ENCODE peak calls at places on chromosomes 5 and 9, in five cellular contexts. One of them, this sample, is unnamed.

GRCh38 chr9:124267271-124267807 is 9.6 kb downstream of the NEK6 start:
- DNase-seq in GM12878: no peak
- DNase-seq in SK-N-SH: no peak
- DNase-seq in HepG2: no peak
- DNase-seq in H1: no peak
- DNase-seq in this sample: peak

GRCh38 chr5:77282337-77283027 is 72.0 kb downstream of the PDE8B start:
- DNase-seq in GM12878: no peak
- DNase-seq in SK-N-SH: peak
- DNase-seq in HepG2: no peak
- DNase-seq in H1: no peak
- DNase-seq in this sample: peak

GRCh38 chr9:95907794-95908193 is 32.3 kb downstream of the ERCC6L2 start:
- DNase-seq in GM12878: no peak
- DNase-seq in SK-N-SH: no peak
- DNase-seq in HepG2: no peak
- DNase-seq in H1: no peak
- DNase-seq in this sample: no peak

GRCh38 chr9:104232781-104233341 is 138.8 kb downstream of the SMC2 start:
- DNase-seq in GM12878: no peak
- DNase-seq in SK-N-SH: no peak
- DNase-seq in HepG2: no peak
- DNase-seq in H1: no peak
- DNase-seq in this sample: no peak

GRCh38 chr5:81789033-81789432 is 38.1 kb upstream of the SSBP2 start:
- DNase-seq in GM12878: no peak
- DNase-seq in SK-N-SH: no peak
- DNase-seq in HepG2: no peak
- DNase-seq in H1: no peak
- DNase-seq in this sample: no peak

GRCh38 chr5:168215646-168216045 is 75.8 kb upstream of the WWC1 start:
- DNase-seq in GM12878: no peak
- DNase-seq in SK-N-SH: no peak
- DNase-seq in HepG2: no peak
- DNase-seq in H1: no peak
- DNase-seq in this sample: no peak

GRCh38 chr5:39518516-39518915 is 93.7 kb upstream of the DAB2 start:
- DNase-seq in GM12878: no peak
- DNase-seq in SK-N-SH: no peak
- DNase-seq in HepG2: no peak
- DNase-seq in H1: no peak
- DNase-seq in this sample: peak

GRCh38 chr5:56711191-56711590 is 104.2 kb upstream of the MAP3K1 start:
- DNase-seq in GM12878: no peak
- DNase-seq in SK-N-SH: no peak
- DNase-seq in HepG2: no peak
- DNase-seq in H1: no peak
- DNase-seq in this sample: no peak

GRCh38 chr9:129327552-129328283 is 149.7 kb upstream of the IER5L start:
- DNase-seq in GM12878: no peak
- DNase-seq in SK-N-SH: no peak
- DNase-seq in HepG2: no peak
- DNase-seq in H1: no peak
- DNase-seq in this sample: no peak

GRCh38 chr5:65871182-65871581 is 55.2 kb upstream of the ERBIN start:
- DNase-seq in GM12878: no peak
- DNase-seq in SK-N-SH: no peak
- DNase-seq in HepG2: no peak
- DNase-seq in H1: no peak
- DNase-seq in this sample: peak

GRCh38 chr5:131679911-131680310 is 44.9 kb upstream of the RAPGEF6 start:
- DNase-seq in GM12878: no peak
- DNase-seq in SK-N-SH: peak
- DNase-seq in HepG2: no peak
- DNase-seq in H1: no peak
- DNase-seq in this sample: no peak

GRCh38 chr5:51468196-51468595 is 84.9 kb downstream of the ISL1 start:
- DNase-seq in GM12878: no peak
- DNase-seq in SK-N-SH: no peak
- DNase-seq in HepG2: no peak
- DNase-seq in H1: no peak
- DNase-seq in this sample: no peak

GRCh38 chr5:135304352-135305221 is 94.4 kb downstream of the MACROH2A1 start:
- DNase-seq in GM12878: no peak
- DNase-seq in SK-N-SH: no peak
- DNase-seq in HepG2: peak
- DNase-seq in H1: no peak
- DNase-seq in this sample: no peak

GRCh38 chr9:73269430-73270101 is 117.9 kb downstream of the ANXA1 start:
- DNase-seq in GM12878: no peak
- DNase-seq in SK-N-SH: peak
- DNase-seq in HepG2: peak
- DNase-seq in H1: no peak
- DNase-seq in this sample: peak

GRCh38 chr9:124068248-124068647 is 56.7 kb downstream of the LHX2 start:
- DNase-seq in GM12878: no peak
- DNase-seq in SK-N-SH: no peak
- DNase-seq in HepG2: no peak
- DNase-seq in H1: no peak
- DNase-seq in this sample: no peak

GRCh38 chr9:72592501-72593403 is 71.3 kb downstream of the TMC1 start:
- DNase-seq in GM12878: peak
- DNase-seq in SK-N-SH: peak
- DNase-seq in HepG2: peak
- DNase-seq in H1: peak
- DNase-seq in this sample: peak

GRCh38 chr9:129968690-129969485 is 74.1 kb downstream of the FNBP1 start:
- DNase-seq in GM12878: no peak
- DNase-seq in SK-N-SH: no peak
- DNase-seq in HepG2: no peak
- DNase-seq in H1: no peak
- DNase-seq in this sample: peak

GRCh38 chr9:133864011-133864410 is 125.9 kb upstream of the SARDH start:
- DNase-seq in GM12878: no peak
- DNase-seq in SK-N-SH: no peak
- DNase-seq in HepG2: no peak
- DNase-seq in H1: no peak
- DNase-seq in this sample: no peak

GRCh38 chr5:141392429-141393198 is at the start of gene PCDHGA8:
- DNase-seq in GM12878: no peak
- DNase-seq in SK-N-SH: no peak
- DNase-seq in HepG2: no peak
- DNase-seq in H1: no peak
- DNase-seq in this sample: no peak

GRCh38 chr5:35061216-35061615 is 13.5 kb upstream of the AGXT2 start:
- DNase-seq in GM12878: no peak
- DNase-seq in SK-N-SH: no peak
- DNase-seq in HepG2: no peak
- DNase-seq in H1: no peak
- DNase-seq in this sample: no peak

GRCh38 chr5:33311893-33312292 is 128.9 kb upstream of the TARS1 start:
- DNase-seq in GM12878: no peak
- DNase-seq in SK-N-SH: no peak
- DNase-seq in HepG2: no peak
- DNase-seq in H1: no peak
- DNase-seq in this sample: no peak

GRCh38 chr5:169873642-169874041 is 106.7 kb downstream of the INSYN2B start:
- DNase-seq in GM12878: no peak
- DNase-seq in SK-N-SH: no peak
- DNase-seq in HepG2: no peak
- DNase-seq in H1: no peak
- DNase-seq in this sample: no peak

GRCh38 chr9:32395483-32396216 is 11.2 kb downstream of the ACO1 start:
- DNase-seq in GM12878: no peak
- DNase-seq in SK-N-SH: peak
- DNase-seq in HepG2: no peak
- DNase-seq in H1: no peak
- DNase-seq in this sample: peak

GRCh38 chr9:32389365-32389764 is 4.9 kb downstream of the ACO1 start:
- DNase-seq in GM12878: no peak
- DNase-seq in SK-N-SH: no peak
- DNase-seq in HepG2: no peak
- DNase-seq in H1: no peak
- DNase-seq in this sample: no peak

GRCh38 chr9:32399110-32399815 is 14.8 kb downstream of the ACO1 start:
- DNase-seq in GM12878: no peak
- DNase-seq in SK-N-SH: no peak
- DNase-seq in HepG2: no peak
- DNase-seq in H1: no peak
- DNase-seq in this sample: no peak

GRCh38 chr9:32398207-32398606 is 13.8 kb downstream of the ACO1 start:
- DNase-seq in GM12878: no peak
- DNase-seq in SK-N-SH: no peak
- DNase-seq in HepG2: no peak
- DNase-seq in H1: no peak
- DNase-seq in this sample: no peak

GRCh38 chr9:32394381-32395049 is 10.1 kb downstream of the ACO1 start:
- DNase-seq in GM12878: no peak
- DNase-seq in SK-N-SH: no peak
- DNase-seq in HepG2: no peak
- DNase-seq in H1: no peak
- DNase-seq in this sample: no peak
- TF ChIP-seq CHD2 in GM12878: no peak
- TF ChIP-seq CHD2 in SK-N-SH: no peak
- TF ChIP-seq CHD2 in HepG2: no peak
- TF ChIP-seq CHD2 in H1: no peak
- TF ChIP-seq CHD2 in this sample: no peak

GRCh38 chr5:27026059-27026458 is 12.3 kb downstream of the CDH9 start:
- DNase-seq in GM12878: no peak
- DNase-seq in SK-N-SH: no peak
- DNase-seq in HepG2: no peak
- DNase-seq in H1: no peak
- DNase-seq in this sample: no peak

GRCh38 chr5:27015758-27016157 is 22.6 kb downstream of the CDH9 start:
- DNase-seq in GM12878: no peak
- DNase-seq in SK-N-SH: no peak
- DNase-seq in HepG2: no peak
- DNase-seq in H1: no peak
- DNase-seq in this sample: no peak

GRCh38 chr5:27026791-27027190 is 11.6 kb downstream of the CDH9 start:
- DNase-seq in GM12878: no peak
- DNase-seq in SK-N-SH: no peak
- DNase-seq in HepG2: no peak
- DNase-seq in H1: no peak
- DNase-seq in this sample: no peak

DNA sequence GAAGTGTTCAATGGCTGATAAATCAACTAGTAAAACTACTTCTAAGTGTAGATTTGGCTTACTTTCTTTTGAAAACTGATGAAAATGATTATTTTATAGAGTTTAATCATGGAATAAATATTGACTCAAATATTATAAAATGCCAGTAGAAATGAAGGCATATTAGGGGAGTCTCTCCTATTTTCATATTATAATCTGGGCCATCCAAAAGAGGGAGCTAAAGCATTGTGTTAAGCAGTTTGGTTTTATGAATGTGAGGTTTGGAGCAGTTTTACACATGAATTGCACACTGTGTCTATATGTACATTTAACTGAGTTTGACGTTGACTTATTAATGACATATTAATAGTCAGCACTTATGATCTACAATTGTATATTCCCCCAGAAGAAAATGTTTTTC is 17.4 kb downstream of the CDH9 start:
- DNase-seq in GM12878: no peak
- DNase-seq in SK-N-SH: no peak
- DNase-seq in HepG2: peak
- DNase-seq in H1: no peak
- DNase-seq in this sample: peak
- TF ChIP-seq CHD2 in GM12878: no peak
- TF ChIP-seq CHD2 in SK-N-SH: no peak
- TF ChIP-seq CHD2 in HepG2: no peak
- TF ChIP-seq CHD2 in H1: no peak
- TF ChIP-seq CHD2 in this sample: no peak

GRCh38 chr9:127092041-127092608 is 30.3 kb downstream of the ANGPTL2 start:
- DNase-seq in GM12878: no peak
- DNase-seq in SK-N-SH: no peak
- DNase-seq in HepG2: no peak
- DNase-seq in H1: no peak
- DNase-seq in this sample: no peak

GRCh38 chr9:127090341-127090985 is 32.0 kb downstream of the ANGPTL2 start:
- DNase-seq in GM12878: no peak
- DNase-seq in SK-N-SH: no peak
- DNase-seq in HepG2: no peak
- DNase-seq in H1: no peak
- DNase-seq in this sample: no peak

GRCh38 chr9:127089639-127090081 is 32.8 kb downstream of the ANGPTL2 start:
- DNase-seq in GM12878: no peak
- DNase-seq in SK-N-SH: no peak
- DNase-seq in HepG2: no peak
- DNase-seq in H1: no peak
- DNase-seq in this sample: no peak

GRCh38 chr9:127093319-127094020 is 29.0 kb downstream of the ANGPTL2 start:
- DNase-seq in GM12878: no peak
- DNase-seq in SK-N-SH: no peak
- DNase-seq in HepG2: no peak
- DNase-seq in H1: no peak
- DNase-seq in this sample: no peak

DNA sequence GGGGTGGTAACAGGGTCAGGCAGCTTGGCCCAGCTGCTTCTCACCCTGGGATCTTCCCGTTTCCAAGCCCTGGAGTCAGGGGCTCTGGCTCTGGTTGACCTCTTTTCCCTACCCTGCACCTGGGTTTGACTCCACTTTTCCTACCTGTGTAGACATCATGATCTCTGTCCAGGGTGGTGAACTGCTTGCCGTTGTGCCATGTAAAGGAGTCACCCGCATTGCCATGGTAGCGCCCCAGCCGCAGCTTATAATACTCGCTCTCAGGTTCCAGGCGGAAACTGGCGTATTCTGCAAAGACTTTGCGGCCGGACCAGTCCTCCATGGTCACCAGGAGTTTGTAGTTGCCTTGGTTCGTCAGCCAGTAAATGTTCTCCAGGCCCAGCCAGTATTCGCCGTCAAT is 30.9 kb downstream of the ANGPTL2 start:
- DNase-seq in GM12878: no peak
- DNase-seq in SK-N-SH: no peak
- DNase-seq in HepG2: no peak
- DNase-seq in H1: no peak
- DNase-seq in this sample: no peak
- TF ChIP-seq CHD2 in GM12878: no peak
- TF ChIP-seq CHD2 in SK-N-SH: no peak
- TF ChIP-seq CHD2 in HepG2: no peak
- TF ChIP-seq CHD2 in H1: no peak
- TF ChIP-seq CHD2 in this sample: no peak

GRCh38 chr5:177996660-177997318 is 747 bp upstream of the PROP1 start:
- DNase-seq in GM12878: no peak
- DNase-seq in SK-N-SH: no peak
- DNase-seq in HepG2: no peak
- DNase-seq in H1: no peak
- DNase-seq in this sample: no peak

GRCh38 chr5:177995691-177996595 is at the start of gene PROP1:
- DNase-seq in GM12878: no peak
- DNase-seq in SK-N-SH: peak
- DNase-seq in HepG2: no peak
- DNase-seq in H1: no peak
- DNase-seq in this sample: no peak

GRCh38 chr5:177994561-177995190 is 1.4 kb downstream of the PROP1 start:
- DNase-seq in GM12878: no peak
- DNase-seq in SK-N-SH: no peak
- DNase-seq in HepG2: no peak
- DNase-seq in H1: no peak
- DNase-seq in this sample: no peak

GRCh38 chr5:177992466-177992865 is 3.6 kb downstream of the PROP1 start:
- DNase-seq in GM12878: no peak
- DNase-seq in SK-N-SH: no peak
- DNase-seq in HepG2: no peak
- DNase-seq in H1: no peak
- DNase-seq in this sample: no peak

GRCh38 chr5:177994063-177994462 is 2.0 kb downstream of the PROP1 start:
- DNase-seq in GM12878: no peak
- DNase-seq in SK-N-SH: no peak
- DNase-seq in HepG2: no peak
- DNase-seq in H1: no peak
- DNase-seq in this sample: no peak
- TF ChIP-seq CHD2 in GM12878: no peak
- TF ChIP-seq CHD2 in SK-N-SH: no peak
- TF ChIP-seq CHD2 in HepG2: no peak
- TF ChIP-seq CHD2 in H1: no peak
- TF ChIP-seq CHD2 in this sample: no peak